ENCODE peak calls at places on chromosomes 7 and 10, in seven cellular contexts. P is lower lobe of right lung, I is Panc1, V is A549, L is body of pancreas, O is esophagus muscularis mucosa, J is PC-9. G is an unnamed sample.

GRCh38 chr7:131109757-131110293 is 217.9 kb upstream of the MKLN1 start:
- DNase-seq in P (peak), I (no peak), V (peak), L (peak), O (peak), J (peak), G (peak)

GRCh38 chr7:40213856-40214255 is 79.1 kb downstream of the SUGCT start:
- DNase-seq in P (no peak), I (no peak), V (no peak), L (no peak), O (no peak), J (no peak), G (no peak)

GRCh38 chr10:71620642-71621041 is 98.9 kb downstream of the C10orf105 start:
- DNase-seq in P (no peak), I (no peak), V (no peak), L (no peak), O (no peak), J (no peak), G (no peak)

GRCh38 chr10:70943806-70944466 is 55.6 kb upstream of the PCBD1 start:
- DNase-seq in P (no peak), I (no peak), V (no peak), L (no peak), O (no peak), J (no peak), G (no peak)

GRCh38 chr10:93600861-93601773 is at the start of gene RBP4:
- DNase-seq in P (no peak), I (no peak), V (no peak), L (peak), O (no peak), J (no peak), G (peak)

GRCh38 chr7:146175716-146176115 is 59.1 kb downstream of the CNTNAP2 start:
- DNase-seq in P (no peak), I (no peak), V (peak), L (no peak), O (no peak), J (no peak), G (no peak)

GRCh38 chr7:17937506-17938115 is 2.7 kb downstream of the SNX13 start:
- DNase-seq in P (no peak), I (no peak), V (no peak), L (no peak), O (no peak), J (peak), G (no peak)

GRCh38 chr7:44757311-44757710 is 8.7 kb downstream of the ZMIZ2 start:
- DNase-seq in P (no peak), I (no peak), V (no peak), L (no peak), O (no peak), J (no peak), G (no peak)

GRCh38 chr7:2517678-2518077 is 1.9 kb upstream of the LFNG start:
- DNase-seq in P (no peak), I (no peak), V (no peak), L (no peak), O (no peak), J (no peak), G (no peak)

GRCh38 chr10:71290331-71290730 is 28.7 kb upstream of the SLC29A3 start:
- DNase-seq in P (peak), I (no peak), V (no peak), L (no peak), O (no peak), J (no peak), G (no peak)

GRCh38 chr7:52917982-52918578 is 117.4 kb upstream of the POM121L12 start:
- DNase-seq in P (no peak), I (peak), V (no peak), L (peak), O (no peak), J (no peak), G (no peak)

GRCh38 chr7:50272808-50273207 is 31.7 kb upstream of the IKZF1 start:
- DNase-seq in P (no peak), I (no peak), V (no peak), L (no peak), O (no peak), J (no peak), G (no peak)

GRCh38 chr10:73906524-73907447 is 4.1 kb upstream of the PLAU start:
- DNase-seq in P (peak), I (no peak), V (peak), L (peak), O (peak), J (peak), G (peak)

GRCh38 chr7:131010714-131011436 is 276.9 kb upstream of the KLF14 start:
- DNase-seq in P (no peak), I (no peak), V (no peak), L (no peak), O (no peak), J (no peak), G (no peak)

GRCh38 chr7:48384180-48384752 is 213.0 kb downstream of the ABCA13 start:
- DNase-seq in P (no peak), I (no peak), V (no peak), L (no peak), O (no peak), J (no peak), G (no peak)

GRCh38 chr7:151992375-151992774 is 33.1 kb upstream of the GALNT11 start:
- DNase-seq in P (peak), I (peak), V (peak), L (peak), O (no peak), J (peak), G (peak)

GRCh38 chr7:55565693-55566092 is 6.6 kb downstream of the VOPP1 start:
- DNase-seq in P (no peak), I (no peak), V (no peak), L (no peak), O (no peak), J (no peak), G (no peak)

GRCh38 chr10:100025528-100026070 is 15.9 kb upstream of the DNMBP start:
- DNase-seq in P (no peak), I (no peak), V (no peak), L (no peak), O (no peak), J (no peak), G (no peak)

GRCh38 chr10:119659951-119660350 is 8.8 kb downstream of the BAG3 start:
- DNase-seq in P (no peak), I (no peak), V (no peak), L (peak), O (no peak), J (no peak), G (peak)

GRCh38 chr7:105454921-105455320 is 66.2 kb upstream of the SRPK2 start:
- DNase-seq in P (no peak), I (no peak), V (no peak), L (no peak), O (no peak), J (no peak), G (no peak)

GRCh38 chr10:3955493-3955892 is 170.5 kb upstream of the KLF6 start:
- DNase-seq in P (no peak), I (no peak), V (no peak), L (no peak), O (peak), J (no peak), G (no peak)

GRCh38 chr7:27185013-27185707 is at the start of gene HOXA11:
- DNase-seq in P (no peak), I (no peak), V (no peak), L (no peak), O (no peak), J (no peak), G (peak)

GRCh38 chr10:62794306-62794705 is 10.2 kb upstream of the ADO start:
- DNase-seq in P (no peak), I (no peak), V (no peak), L (no peak), O (no peak), J (peak), G (no peak)

GRCh38 chr7:2680792-2681490 is 7.1 kb upstream of the AMZ1 start:
- DNase-seq in P (peak), I (peak), V (peak), L (peak), O (no peak), J (peak), G (peak)

GRCh38 chr10:88417337-88417736 is 165.8 kb downstream of the RNLS start:
- DNase-seq in P (no peak), I (no peak), V (no peak), L (no peak), O (no peak), J (no peak), G (no peak)

GRCh38 chr10:88424881-88425280 is 158.2 kb downstream of the RNLS start:
- DNase-seq in P (no peak), I (no peak), V (no peak), L (no peak), O (no peak), J (no peak), G (no peak)

GRCh38 chr10:88418871-88419270 is 164.2 kb downstream of the RNLS start:
- DNase-seq in P (no peak), I (no peak), V (no peak), L (no peak), O (no peak), J (no peak), G (no peak)

GRCh38 chr10:88423732-88424131 is 159.4 kb downstream of the RNLS start:
- DNase-seq in P (no peak), I (no peak), V (no peak), L (no peak), O (no peak), J (no peak), G (no peak)

GRCh38 chr10:88421590-88421989 is 161.5 kb downstream of the RNLS start:
- DNase-seq in P (no peak), I (no peak), V (no peak), L (no peak), O (no peak), J (no peak), G (no peak)
- H3K27ac ChIP-seq in P (no peak), I (no peak), V (no peak), L (no peak), O (no peak), J (no peak), G (no peak)

GRCh38 chr10:103120977-103121735 is 71.9 kb downstream of the NT5C2 start:
- DNase-seq in P (no peak), I (no peak), V (no peak), L (no peak), O (no peak), J (no peak), G (no peak)
- H3K27ac ChIP-seq in P (no peak), I (no peak), V (peak), L (no peak), O (peak), J (peak), G (peak)

DNA sequence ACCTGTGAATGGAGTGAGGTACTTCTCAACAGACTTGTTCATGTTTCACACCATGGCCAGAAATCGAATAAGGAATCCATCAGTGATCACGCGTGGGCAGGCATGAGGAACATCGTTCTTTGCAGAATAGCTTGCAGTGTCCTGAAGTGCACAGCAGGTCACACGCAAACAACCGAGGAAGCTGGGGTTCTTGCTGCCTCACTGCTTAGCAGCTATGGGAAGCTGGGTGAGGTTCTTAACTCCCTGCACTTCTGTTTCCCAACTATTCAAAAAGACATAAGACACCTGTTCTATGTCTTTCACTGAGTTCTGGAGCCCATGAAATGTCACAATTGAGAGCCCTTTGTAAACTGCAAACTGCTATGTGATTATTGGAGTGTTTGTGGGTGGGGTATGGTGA is 253.4 kb downstream of the KIAA1217 start:
- DNase-seq in P (no peak), I (no peak), V (no peak), L (no peak), O (no peak), J (no peak), G (no peak)
- H3K27ac ChIP-seq in P (no peak), I (no peak), V (no peak), L (no peak), O (peak), J (no peak), G (no peak)

GRCh38 chr10:13759167-13759566 is 172.4 kb downstream of the PRPF18 start:
- DNase-seq in P (no peak), I (no peak), V (no peak), L (peak), O (no peak), J (no peak), G (no peak)
- H3K27ac ChIP-seq in P (no peak), I (no peak), V (peak), L (peak), O (no peak), J (no peak), G (no peak)

GRCh38 chr10:84159076-84159475 is 14.5 kb upstream of the GPR15LG start:
- DNase-seq in P (no peak), I (no peak), V (no peak), L (no peak), O (no peak), J (no peak), G (no peak)

GRCh38 chr10:84158061-84158460 is 15.5 kb upstream of the GPR15LG start:
- DNase-seq in P (no peak), I (no peak), V (no peak), L (no peak), O (no peak), J (no peak), G (no peak)

GRCh38 chr10:84163992-84164391 is 9.6 kb upstream of the GPR15LG start:
- DNase-seq in P (no peak), I (no peak), V (no peak), L (no peak), O (no peak), J (no peak), G (no peak)

GRCh38 chr10:84158549-84158948 is 15.1 kb upstream of the GPR15LG start:
- DNase-seq in P (no peak), I (no peak), V (no peak), L (no peak), O (no peak), J (no peak), G (no peak)

GRCh38 chr10:84160663-84161362 is 12.8 kb upstream of the GPR15LG start:
- DNase-seq in P (no peak), I (no peak), V (no peak), L (no peak), O (no peak), J (no peak), G (no peak)
- H3K27ac ChIP-seq in P (no peak), I (no peak), V (no peak), L (no peak), O (no peak), J (no peak), G (no peak)

GRCh38 chr10:110239892-110240291 is 32.5 kb downstream of the MXI1 start:
- DNase-seq in P (no peak), I (no peak), V (no peak), L (no peak), O (no peak), J (no peak), G (no peak)
- H3K27ac ChIP-seq in P (no peak), I (no peak), V (no peak), L (no peak), O (no peak), J (no peak), G (no peak)

DNA sequence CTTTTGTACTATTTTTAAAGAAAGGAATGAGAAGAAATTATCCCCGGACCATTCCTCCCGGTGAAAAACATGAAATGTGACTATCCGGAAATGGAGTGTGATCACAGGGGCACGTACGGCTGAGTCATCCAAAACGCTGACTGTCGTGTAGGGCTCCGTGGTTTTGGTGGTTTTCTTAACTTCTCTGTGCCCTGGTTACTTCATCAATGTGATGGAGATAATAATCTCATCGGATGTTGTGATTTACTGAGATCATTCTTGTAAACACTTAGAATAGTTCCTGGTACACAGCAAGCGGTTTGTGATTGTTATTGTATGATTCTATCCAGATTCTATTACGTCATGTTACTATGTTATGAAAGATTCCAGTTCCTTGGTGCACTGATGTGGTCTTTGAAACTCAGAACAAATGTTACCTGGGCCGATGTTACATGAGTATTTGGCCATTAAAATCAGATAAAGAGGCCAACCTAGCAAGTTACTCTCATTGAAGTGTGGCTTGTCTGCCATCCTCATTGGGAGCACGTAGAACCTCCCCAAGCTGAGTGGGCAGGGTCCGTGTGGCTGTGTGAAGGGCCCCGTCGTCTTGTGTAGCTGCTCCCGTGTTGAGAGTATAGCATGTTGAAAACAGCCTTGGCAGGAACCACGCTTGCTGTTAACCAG is 99.5 kb downstream of the CAMK1D start:
- DNase-seq in P (no peak), I (peak), V (peak), L (no peak), O (no peak), J (peak), G (no peak)
- H3K27ac ChIP-seq in P (no peak), I (peak), V (peak), L (no peak), O (no peak), J (peak), G (no peak)

DNA sequence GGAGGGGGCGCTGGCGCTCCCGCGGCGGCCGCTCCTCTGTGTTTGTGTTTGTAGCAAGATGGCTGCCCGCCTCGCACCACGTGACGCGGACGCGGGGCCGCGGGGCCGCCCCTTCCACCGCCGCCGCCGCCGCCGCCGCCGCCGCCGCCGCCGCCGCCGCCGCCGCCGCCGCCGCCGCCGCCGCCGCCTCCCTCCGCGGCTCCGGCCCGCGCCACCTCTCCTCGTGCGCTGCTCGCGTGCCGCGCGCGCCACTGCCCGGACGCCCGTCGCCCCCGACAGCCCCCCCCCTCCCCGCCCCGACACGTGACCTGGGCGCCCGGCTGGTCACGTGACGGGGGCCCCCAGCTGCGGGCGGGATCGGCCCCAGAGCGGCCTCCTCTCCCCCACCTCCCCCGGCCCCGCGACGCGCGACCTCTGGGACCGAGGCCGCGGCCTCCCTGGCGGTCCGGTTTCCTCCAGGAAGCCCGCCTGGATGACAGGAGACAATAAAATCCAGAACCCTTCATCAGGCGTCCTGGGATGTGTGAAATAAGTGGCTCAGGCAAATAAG is at the start of gene GIGYF1:
- DNase-seq in P (peak), I (no peak), V (peak), L (peak), O (no peak), J (no peak), G (peak)
- H3K27ac ChIP-seq in P (peak), I (peak), V (peak), L (peak), O (peak), J (no peak), G (no peak)

GRCh38 chr10:110758128-110758527 is 113.6 kb upstream of the PDCD4 start:
- DNase-seq in P (no peak), I (no peak), V (no peak), L (no peak), O (no peak), J (no peak), G (no peak)
- H3K27ac ChIP-seq in P (no peak), I (no peak), V (no peak), L (peak), O (peak), J (no peak), G (no peak)

GRCh38 chr7:30348083-30348560 is 63.7 kb downstream of the ZNRF2 start:
- DNase-seq in P (no peak), I (peak), V (peak), L (no peak), O (no peak), J (peak), G (no peak)
- H3K27ac ChIP-seq in P (peak), I (peak), V (peak), L (peak), O (no peak), J (peak), G (no peak)